ENCODE peak calls at places on chromosomes 7 and 10, in five cellular contexts. One of them, this sample, is unnamed.

GRCh38 chr7:107276220-107276827 is 107.5 kb downstream of the HBP1 start:
- DNase-seq in uterus: no peak
- DNase-seq in heart left ventricle: no peak
- DNase-seq in prostate gland: no peak
- DNase-seq in adrenal gland: no peak
- DNase-seq in this sample: no peak

GRCh38 chr7:141276031-141276430 is 202.2 kb downstream of the TMEM178B start:
- DNase-seq in uterus: no peak
- DNase-seq in heart left ventricle: no peak
- DNase-seq in prostate gland: no peak
- DNase-seq in adrenal gland: peak; percentile 30
- DNase-seq in this sample: no peak

GRCh38 chr7:141201145-141201885 is 127.5 kb downstream of the TMEM178B start:
- DNase-seq in uterus: no peak
- DNase-seq in heart left ventricle: no peak
- DNase-seq in prostate gland: no peak
- DNase-seq in adrenal gland: no peak
- DNase-seq in this sample: no peak

GRCh38 chr7:37108615-37109014 is 340.0 kb downstream of the ELMO1 start:
- DNase-seq in uterus: no peak
- DNase-seq in heart left ventricle: no peak
- DNase-seq in prostate gland: no peak
- DNase-seq in adrenal gland: no peak
- DNase-seq in this sample: no peak

GRCh38 chr7:112749775-112750174 is 40.4 kb downstream of the TMEM168 start:
- DNase-seq in uterus: no peak
- DNase-seq in heart left ventricle: no peak
- DNase-seq in prostate gland: no peak
- DNase-seq in adrenal gland: no peak
- DNase-seq in this sample: no peak

GRCh38 chr7:142943706-142944268 is 4.5 kb downstream of the LLCFC1 start:
- DNase-seq in uterus: no peak
- DNase-seq in heart left ventricle: no peak
- DNase-seq in prostate gland: peak; percentile 46
- DNase-seq in adrenal gland: no peak
- DNase-seq in this sample: no peak

GRCh38 chr7:25405736-25406135 is 177.4 kb upstream of the NPVF start:
- DNase-seq in uterus: peak; percentile 88
- DNase-seq in heart left ventricle: no peak
- DNase-seq in prostate gland: peak; percentile 57
- DNase-seq in adrenal gland: no peak
- DNase-seq in this sample: no peak

GRCh38 chr7:131931368-131931767 is 374.9 kb upstream of the PODXL start:
- DNase-seq in uterus: no peak
- DNase-seq in heart left ventricle: no peak
- DNase-seq in prostate gland: no peak
- DNase-seq in adrenal gland: no peak
- DNase-seq in this sample: no peak

GRCh38 chr7:66913118-66914049 is 7.6 kb upstream of the TMEM248 start:
- DNase-seq in uterus: no peak
- DNase-seq in heart left ventricle: no peak
- DNase-seq in prostate gland: no peak
- DNase-seq in adrenal gland: no peak
- DNase-seq in this sample: no peak

GRCh38 chr10:113691381-113691780 is 11.7 kb downstream of the CASP7 start:
- DNase-seq in uterus: no peak
- DNase-seq in heart left ventricle: no peak
- DNase-seq in prostate gland: no peak
- DNase-seq in adrenal gland: no peak
- DNase-seq in this sample: no peak

DNA sequence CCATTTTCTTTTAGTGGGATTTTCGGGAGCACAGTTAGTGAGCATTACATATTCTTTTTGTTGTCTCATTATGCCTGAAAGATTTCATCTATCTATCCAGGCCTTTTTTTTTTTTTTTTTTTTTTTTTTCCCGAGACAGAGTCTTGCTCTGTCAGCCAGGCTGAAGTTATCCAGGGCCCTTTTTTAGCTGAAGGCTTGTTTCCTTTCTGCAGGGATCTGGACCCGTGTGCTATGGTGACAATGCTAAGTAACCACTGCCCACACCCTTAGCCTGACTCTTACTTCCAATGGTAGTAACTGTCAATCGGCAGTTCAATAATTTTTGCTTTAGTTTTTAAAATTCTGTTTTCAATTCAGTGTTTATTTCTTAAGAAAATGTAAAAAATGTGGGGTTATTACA is 190.9 kb upstream of the MTPN start:
- DNase-seq in uterus: no peak
- DNase-seq in heart left ventricle: no peak
- DNase-seq in prostate gland: no peak
- DNase-seq in adrenal gland: no peak
- DNase-seq in this sample: no peak
- H3K9me3 ChIP-seq in uterus: no peaks in the 10 kb centered on the region
- H3K9me3 ChIP-seq in heart left ventricle: no peaks in the 10 kb centered on the region
- H3K9me3 ChIP-seq in prostate gland: no peaks in the 10 kb centered on the region
- H3K9me3 ChIP-seq in adrenal gland: no peaks in the 10 kb centered on the region
- H3K9me3 ChIP-seq in this sample: no peaks in the 10 kb centered on the region

GRCh38 chr7:139855498-139856270 is 26.6 kb downstream of the TBXAS1 start:
- DNase-seq in uterus: no peak
- DNase-seq in heart left ventricle: peak; percentile 34
- DNase-seq in prostate gland: no peak
- DNase-seq in adrenal gland: peak; percentile 28
- DNase-seq in this sample: no peak
- H3K9me3 ChIP-seq in uterus: no peaks in the 10 kb centered on the region
- H3K9me3 ChIP-seq in heart left ventricle: no peaks in the 10 kb centered on the region
- H3K9me3 ChIP-seq in prostate gland: no peaks in the 10 kb centered on the region
- H3K9me3 ChIP-seq in adrenal gland: no peaks in the 10 kb centered on the region
- H3K9me3 ChIP-seq in this sample: no peaks in the 10 kb centered on the region

DNA sequence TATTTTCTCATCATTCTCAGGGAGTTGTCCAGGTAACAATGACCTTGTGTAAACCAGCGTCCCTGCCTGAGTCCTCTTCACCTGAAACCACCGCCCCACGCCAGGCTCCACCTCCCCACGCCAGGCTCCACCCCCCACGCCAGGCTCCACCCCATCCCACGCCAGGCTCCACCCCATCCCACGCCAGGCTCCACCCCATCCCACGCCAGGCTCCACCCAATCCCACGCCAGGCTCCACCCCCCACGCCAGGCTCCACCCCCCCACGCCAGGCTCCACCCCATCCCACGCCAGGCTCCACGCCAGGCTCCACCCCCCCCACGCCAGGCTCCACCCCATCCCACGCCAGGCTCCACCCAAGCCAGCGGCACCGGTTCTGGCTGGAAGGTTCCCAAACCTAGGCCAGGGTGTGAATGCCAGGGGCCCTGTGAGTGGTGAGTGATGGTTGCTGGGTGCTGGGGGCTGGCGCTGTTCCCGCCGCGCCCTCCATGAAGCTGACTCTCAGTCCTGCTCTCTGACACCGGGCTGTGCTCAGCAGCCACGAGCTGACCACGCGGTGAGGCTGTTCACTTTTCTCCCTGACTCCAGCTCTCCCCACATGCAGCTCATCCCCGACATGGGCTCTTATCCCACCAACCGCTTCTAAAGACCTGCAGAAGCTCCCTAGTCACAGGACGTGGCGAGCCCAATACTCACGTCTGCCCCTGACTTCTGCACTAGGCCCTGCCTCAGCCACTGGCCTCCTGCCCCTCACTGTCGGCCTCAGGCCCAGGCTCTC is 603.3 kb downstream of the PTPRN2 start:
- DNase-seq in uterus: no peak
- DNase-seq in heart left ventricle: no peak
- DNase-seq in prostate gland: no peak
- DNase-seq in adrenal gland: no peak
- DNase-seq in this sample: no peak
- H3K9me3 ChIP-seq in uterus: no peaks in the 10 kb centered on the region
- H3K9me3 ChIP-seq in heart left ventricle: no peaks in the 10 kb centered on the region
- H3K9me3 ChIP-seq in prostate gland: no peaks in the 10 kb centered on the region
- H3K9me3 ChIP-seq in adrenal gland: no peaks in the 10 kb centered on the region
- H3K9me3 ChIP-seq in this sample: no peaks in the 10 kb centered on the region

GRCh38 chr7:154579711-154580110 is 423.2 kb downstream of the PAXIP1 start:
- DNase-seq in uterus: no peak
- DNase-seq in heart left ventricle: no peak
- DNase-seq in prostate gland: no peak
- DNase-seq in adrenal gland: no peak
- DNase-seq in this sample: no peak

GRCh38 chr7:154581251-154581890 is 421.6 kb downstream of the PAXIP1 start:
- DNase-seq in uterus: no peak
- DNase-seq in heart left ventricle: no peak
- DNase-seq in prostate gland: no peak
- DNase-seq in adrenal gland: no peak
- DNase-seq in this sample: no peak

GRCh38 chr7:154583454-154583853 is 419.5 kb downstream of the PAXIP1 start:
- DNase-seq in uterus: no peak
- DNase-seq in heart left ventricle: no peak
- DNase-seq in prostate gland: no peak
- DNase-seq in adrenal gland: no peak
- DNase-seq in this sample: no peak

GRCh38 chr7:154587812-154588211 is 415.1 kb downstream of the PAXIP1 start:
- DNase-seq in uterus: no peak
- DNase-seq in heart left ventricle: no peak
- DNase-seq in prostate gland: no peak
- DNase-seq in adrenal gland: no peak
- DNase-seq in this sample: no peak

GRCh38 chr7:154584352-154585252 is 418.3 kb downstream of the PAXIP1 start:
- DNase-seq in uterus: no peak
- DNase-seq in heart left ventricle: no peak
- DNase-seq in prostate gland: no peak
- DNase-seq in adrenal gland: no peak
- DNase-seq in this sample: no peak
- H3K9me3 ChIP-seq in uterus: no peaks in the 10 kb centered on the region
- H3K9me3 ChIP-seq in heart left ventricle: no peaks in the 10 kb centered on the region
- H3K9me3 ChIP-seq in prostate gland: no peaks in the 10 kb centered on the region
- H3K9me3 ChIP-seq in adrenal gland: no peaks in the 10 kb centered on the region
- H3K9me3 ChIP-seq in this sample: no peaks in the 10 kb centered on the region

DNA sequence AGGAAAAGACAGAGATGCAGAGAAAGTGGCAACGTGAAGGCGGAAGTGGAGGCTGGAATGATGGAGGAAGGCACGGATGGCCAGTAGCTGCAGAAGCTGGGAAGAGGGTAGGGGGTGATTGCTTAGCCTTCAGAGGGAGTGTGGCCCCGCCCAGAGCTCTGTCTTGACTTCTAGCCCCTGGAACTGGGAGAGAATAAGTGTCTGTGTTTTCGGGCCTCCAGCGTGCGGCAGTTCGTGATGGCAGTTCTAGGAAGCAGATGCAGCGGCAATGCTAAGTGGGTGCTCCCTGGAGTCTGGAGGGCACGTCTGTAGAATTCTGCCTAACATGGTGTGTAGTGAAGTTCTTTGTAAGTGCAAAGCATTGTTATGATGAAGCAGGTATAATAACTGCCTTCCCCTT is 228.4 kb downstream of the GLRX3 start:
- DNase-seq in uterus: no peak
- DNase-seq in heart left ventricle: no peak
- DNase-seq in prostate gland: no peak
- DNase-seq in adrenal gland: no peak
- DNase-seq in this sample: no peak
- H3K9me3 ChIP-seq in uterus: no peaks in the 10 kb centered on the region
- H3K9me3 ChIP-seq in heart left ventricle: no peaks in the 10 kb centered on the region
- H3K9me3 ChIP-seq in prostate gland: no peaks in the 10 kb centered on the region
- H3K9me3 ChIP-seq in adrenal gland: no peaks in the 10 kb centered on the region
- H3K9me3 ChIP-seq in this sample: no peaks in the 10 kb centered on the region

GRCh38 chr7:64485623-64486022 is 77.2 kb downstream of the ZNF680 start:
- DNase-seq in uterus: no peak
- DNase-seq in heart left ventricle: no peak
- DNase-seq in prostate gland: no peak
- DNase-seq in adrenal gland: no peak
- DNase-seq in this sample: no peak
- H3K9me3 ChIP-seq in uterus: no peaks in the 10 kb centered on the region
- H3K9me3 ChIP-seq in heart left ventricle: no peaks in the 10 kb centered on the region
- H3K9me3 ChIP-seq in prostate gland: no peaks in the 10 kb centered on the region
- H3K9me3 ChIP-seq in adrenal gland: no peaks in the 10 kb centered on the region
- H3K9me3 ChIP-seq in this sample: peaks cover 3% of the 10 kb centered on the region

This sample was measured in T-helper 17 cell.